ENCODE peak calls at places on chromosomes 5 and 9, in eight cellular contexts. X, O, W, J, S, T, B and C are unnamed samples.

GRCh38 chr9:23686257-23686656 is 139.8 kb downstream of the ELAVL2 start:
- DNase-seq in J (no peak), T (no peak), B (no peak), O (no peak), X (no peak), W (no peak), S (no peak), C (no peak)

GRCh38 chr9:129110740-129111142 is at the start of gene CRAT:
- DNase-seq in O (peak), B (peak), X (peak), S (peak), T (peak), W (peak), J (peak), C (peak)

GRCh38 chr5:37043693-37044092 is 167.1 kb downstream of the NIPBL start:
- DNase-seq in T (no peak), X (no peak), J (no peak), S (peak), B (no peak), W (no peak), O (no peak), C (no peak)

GRCh38 chr5:173653822-173654523 is 37.5 kb upstream of the BOD1 start:
- DNase-seq in S (no peak), O (no peak), J (no peak), W (no peak), B (no peak), X (no peak), T (no peak), C (no peak)

GRCh38 chr9:124754289-124754688 is 16.8 kb downstream of the NR6A1 start:
- DNase-seq in X (no peak), J (peak), W (no peak), B (no peak), S (peak), T (no peak), O (peak), C (no peak)

GRCh38 chr5:115457985-115458384 is 86.6 kb downstream of the FEM1C start:
- DNase-seq in J (no peak), O (no peak), X (no peak), W (no peak), S (peak), T (no peak), B (no peak), C (no peak)

GRCh38 chr5:35877655-35878054 is 21.0 kb downstream of the IL7R start:
- DNase-seq in S (peak), X (no peak), J (no peak), B (no peak), T (no peak), W (no peak), O (no peak), C (no peak)

GRCh38 chr9:133505901-133506652 is 18.7 kb downstream of the MYMK start:
- DNase-seq in X (peak), W (no peak), O (peak), B (no peak), S (no peak), J (peak), T (no peak), C (no peak)

GRCh38 chr9:86732514-86732913 is 214.8 kb downstream of the GAS1 start:
- DNase-seq in W (no peak), O (peak), X (no peak), B (no peak), J (peak), T (peak), S (peak), C (no peak)

GRCh38 chr5:116583085-116583766 is 8.6 kb upstream of the SEMA6A start:
- DNase-seq in T (no peak), J (no peak), S (peak), W (no peak), X (no peak), O (no peak), B (no peak), C (no peak)

GRCh38 chr9:125425901-125426515 is 164.4 kb downstream of the GAPVD1 start:
- DNase-seq in B (no peak), W (no peak), J (no peak), O (no peak), S (no peak), X (no peak), T (no peak), C (no peak)

GRCh38 chr5:72308853-72309191 is 11.2 kb downstream of the MRPS27 start:
- DNase-seq in J (no peak), S (no peak), T (no peak), W (no peak), O (no peak), X (no peak), B (no peak), C (no peak)

GRCh38 chr5:171288066-171288465 is 21.0 kb upstream of the TLX3 start:
- DNase-seq in T (no peak), W (no peak), S (no peak), B (no peak), O (peak), J (no peak), X (no peak), C (no peak)

GRCh38 chr5:103562084-103562452 is 521 bp downstream of the NUDT12 start:
- DNase-seq in J (no peak), W (no peak), S (no peak), O (no peak), X (no peak), T (no peak), B (no peak), C (no peak)

GRCh38 chr5:28254846-28255245 is 1216.5 kb upstream of the CDH9 start:
- DNase-seq in T (no peak), J (no peak), S (no peak), X (no peak), W (no peak), B (no peak), O (no peak), C (no peak)

GRCh38 chr5:1804001-1804690 is 2.9 kb downstream of the NDUFS6 start:
- DNase-seq in O (no peak), B (no peak), J (no peak), S (no peak), X (no peak), T (no peak), W (no peak), C (no peak)

GRCh38 chr9:73215249-73215648 is 63.6 kb downstream of the ANXA1 start:
- DNase-seq in X (no peak), W (no peak), S (no peak), J (no peak), B (no peak), T (no peak), O (no peak), C (no peak)

GRCh38 chr5:75341934-75342333 is 4.9 kb downstream of the HMGCR start:
- DNase-seq in O (no peak), J (no peak), S (no peak), X (no peak), W (no peak), T (no peak), B (no peak), C (no peak)

GRCh38 chr5:94086194-94086593 is 344.8 kb upstream of the POU5F2 start:
- DNase-seq in B (no peak), J (no peak), S (no peak), T (no peak), X (no peak), O (no peak), W (no peak), C (no peak)

GRCh38 chr5:170275376-170275994 is 22.1 kb downstream of the LCP2 start:
- DNase-seq in W (no peak), J (no peak), B (no peak), S (no peak), X (no peak), T (no peak), O (no peak), C (no peak)

GRCh38 chr9:89455356-89455824 is 42.5 kb downstream of the SEMA4D start:
- DNase-seq in T (no peak), X (no peak), S (no peak), O (no peak), J (no peak), B (no peak), W (no peak), C (no peak)

GRCh38 chr9:99358668-99359067 is 136.6 kb downstream of the SEC61B start:
- DNase-seq in S (no peak), J (no peak), W (no peak), X (no peak), O (no peak), B (no peak), T (no peak), C (no peak)

GRCh38 chr5:42605490-42605889 is 151.1 kb upstream of the CCDC152 start:
- DNase-seq in O (no peak), J (no peak), B (no peak), S (no peak), T (no peak), W (no peak), X (no peak), C (no peak)

GRCh38 chr9:98714833-98715232 is 6.1 kb upstream of the GABBR2 start:
- DNase-seq in O (no peak), B (no peak), J (no peak), T (no peak), X (no peak), W (no peak), S (no peak), C (no peak)

GRCh38 chr9:34653610-34654072 is 1.7 kb downstream of the IL11RA start:
- DNase-seq in T (peak), W (no peak), S (peak), X (no peak), J (peak), O (peak), B (no peak), C (no peak)

GRCh38 chr5:113162770-113163169 is 186.2 kb downstream of the DCP2 start:
- DNase-seq in W (no peak), S (peak), X (no peak), B (no peak), J (peak), O (peak), T (no peak), C (peak)

GRCh38 chr9:4117835-4118610 is 181.8 kb downstream of the GLIS3 start:
- DNase-seq in T (no peak), B (peak), W (peak), O (no peak), X (no peak), J (no peak), S (no peak), C (no peak)

GRCh38 chr5:178467261-178468195 is 122.7 kb downstream of the COL23A1 start:
- DNase-seq in T (peak), B (no peak), X (no peak), J (no peak), W (no peak), S (peak), O (peak), C (no peak)

GRCh38 chr9:19619221-19619620 is 169.6 kb downstream of the SLC24A2 start:
- DNase-seq in W (peak), X (no peak), T (no peak), B (no peak), J (no peak), S (no peak), O (no peak), C (no peak)

GRCh38 chr9:112838342-112838741 is 52.3 kb downstream of the SLC46A2 start:
- DNase-seq in B (no peak), S (no peak), T (no peak), O (no peak), J (no peak), W (no peak), X (no peak), C (no peak)

GRCh38 chr5:77077821-77078176 is 9.3 kb downstream of the ZBED3 start:
- DNase-seq in O (no peak), W (no peak), T (no peak), J (no peak), X (no peak), S (no peak), B (no peak), C (no peak)
- TF ChIP-seq CTCF in O (no peak), W (no peak), T (no peak), J (no peak), X (no peak), S (no peak), B (no peak), C (no peak)

GRCh38 chr5:6525422-6525821 is 76.8 kb downstream of the UBE2QL1 start:
- DNase-seq in W (no peak), T (no peak), S (no peak), X (no peak), J (no peak), O (no peak), B (no peak), C (no peak)

GRCh38 chr5:6527749-6528455 is 79.2 kb downstream of the UBE2QL1 start:
- DNase-seq in W (no peak), T (no peak), O (no peak), S (no peak), J (no peak), B (no peak), X (no peak), C (no peak)

GRCh38 chr5:6522983-6523382 is 74.3 kb downstream of the UBE2QL1 start:
- DNase-seq in W (no peak), X (peak), J (no peak), O (no peak), T (no peak), B (no peak), S (no peak), C (no peak)

GRCh38 chr5:6522337-6522736 is 73.7 kb downstream of the UBE2QL1 start:
- DNase-seq in X (peak), B (no peak), O (no peak), S (no peak), W (no peak), T (no peak), J (no peak), C (no peak)

DNA sequence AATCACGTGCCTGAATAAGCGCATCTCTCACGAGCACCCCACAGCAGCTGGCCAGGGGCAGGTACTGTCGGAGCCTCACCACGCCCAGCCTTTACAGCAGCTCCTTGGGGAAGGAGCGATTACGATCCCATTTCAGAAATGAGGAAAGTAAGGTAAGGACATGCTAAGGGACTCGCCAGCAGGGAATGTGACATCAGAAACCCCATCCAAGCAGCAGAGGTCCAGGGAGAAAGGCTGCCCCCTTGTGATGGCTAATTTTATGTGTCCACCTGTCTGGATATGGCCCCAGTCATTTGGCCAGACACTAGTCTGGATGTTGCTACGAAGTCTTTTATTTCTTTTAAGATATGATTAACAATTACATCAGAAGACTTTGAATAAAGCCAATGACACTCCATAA is 77.3 kb downstream of the UBE2QL1 start:
- DNase-seq in W (peak), B (peak), T (no peak), O (peak), S (peak), X (no peak), J (no peak), C (no peak)
- TF ChIP-seq CTCF in W (peak), B (peak), T (no peak), O (peak), S (peak), X (no peak), J (peak), C (peak)

GRCh38 chr5:45521067-45521466 is 175.1 kb downstream of the HCN1 start:
- DNase-seq in B (no peak), S (peak), J (no peak), X (no peak), T (no peak), O (peak), W (peak), C (peak)
- TF ChIP-seq CTCF in B (peak), S (peak), J (no peak), X (no peak), T (no peak), O (peak), W (peak), C (peak)

GRCh38 chr9:31140316-31140715 is 1244.1 kb upstream of the ACO1 start:
- DNase-seq in O (no peak), X (no peak), B (no peak), T (no peak), S (peak), J (peak), W (no peak), C (no peak)
- TF ChIP-seq CTCF in O (no peak), X (no peak), B (no peak), T (no peak), S (peak), J (peak), W (peak), C (peak)

DNA sequence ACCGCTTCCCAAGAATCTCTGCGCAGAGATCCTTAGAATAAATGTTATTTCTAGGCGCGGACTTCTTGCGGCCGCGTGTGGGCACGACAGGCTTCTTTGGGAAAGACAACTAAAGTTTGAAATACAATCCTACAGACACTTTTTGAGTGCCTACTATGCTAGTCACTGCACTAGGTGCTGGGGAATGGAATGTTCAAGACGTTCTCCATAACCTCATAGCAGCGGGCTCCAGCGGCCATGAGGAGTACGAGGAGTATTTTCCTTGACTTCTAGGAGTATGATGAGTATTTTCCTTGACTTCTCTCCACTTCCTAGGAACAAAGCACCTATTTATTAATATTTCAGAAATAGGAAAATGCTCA is 636 bp upstream of the PWWP2A start:
- DNase-seq in O (no peak), B (no peak), T (no peak), X (no peak), S (no peak), W (no peak), J (no peak), C (no peak)
- TF ChIP-seq CTCF in O (peak), B (no peak), T (no peak), X (no peak), S (peak), W (peak), J (peak), C (no peak)

GRCh38 chr5:53099546-53099945 is 10.0 kb downstream of the MOCS2 start:
- DNase-seq in B (no peak), J (no peak), X (no peak), W (no peak), S (peak), O (no peak), T (no peak), C (no peak)

GRCh38 chr5:53095222-53095621 is 14.3 kb downstream of the MOCS2 start:
- DNase-seq in O (no peak), T (no peak), J (no peak), B (no peak), X (no peak), S (no peak), W (no peak), C (no peak)

GRCh38 chr5:53100606-53101005 is 9.0 kb downstream of the MOCS2 start:
- DNase-seq in B (no peak), T (no peak), O (no peak), S (peak), J (no peak), X (no peak), W (no peak), C (no peak)

GRCh38 chr5:53092242-53092641 is 17.3 kb downstream of the MOCS2 start:
- DNase-seq in X (no peak), S (no peak), W (no peak), T (no peak), B (no peak), O (no peak), J (no peak), C (no peak)

DNA sequence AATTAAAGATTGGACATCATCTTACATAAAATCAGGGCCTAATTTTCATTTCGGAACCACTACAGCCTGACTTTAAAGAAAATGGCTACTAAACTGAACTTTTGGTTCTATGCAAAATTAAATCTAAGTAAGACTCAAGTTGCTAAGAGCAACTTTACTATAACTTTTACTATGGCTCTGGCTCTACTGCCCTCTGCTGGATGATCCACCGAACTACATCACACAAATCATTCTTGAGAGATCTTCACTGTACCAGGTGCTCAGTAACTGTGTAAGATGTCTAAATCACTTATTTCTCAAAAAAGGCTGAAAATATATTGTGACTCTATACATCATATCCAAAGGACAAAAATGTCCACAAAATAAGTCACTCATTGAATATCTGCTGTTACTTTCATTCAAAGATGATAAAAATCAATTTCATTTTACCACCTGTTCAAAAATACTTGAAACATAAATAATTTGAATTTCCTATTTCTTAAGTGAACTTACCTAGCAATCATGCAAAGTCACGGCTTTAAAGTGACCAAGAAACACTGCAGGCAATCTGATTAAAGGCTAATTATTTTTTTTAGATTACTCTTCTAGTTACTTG is 13.5 kb downstream of the MOCS2 start:
- DNase-seq in T (peak), O (peak), W (peak), B (peak), S (peak), X (no peak), J (peak), C (peak)
- TF ChIP-seq CTCF in T (peak), O (peak), W (peak), B (peak), S (peak), X (peak), J (peak), C (peak)

GRCh38 chr9:127612993-127613954 is 1.2 kb downstream of the STXBP1 start:
- DNase-seq in W (peak), O (peak), S (peak), J (peak), B (no peak), X (peak), T (peak), C (peak)

GRCh38 chr9:127608104-127608966 is 3.7 kb upstream of the STXBP1 start:
- DNase-seq in X (peak), T (peak), J (no peak), O (no peak), W (peak), S (peak), B (peak), C (peak)

GRCh38 chr9:127614961-127615360 is 2.9 kb downstream of the STXBP1 start:
- DNase-seq in X (no peak), W (no peak), O (peak), B (no peak), T (no peak), J (peak), S (peak), C (no peak)

GRCh38 chr9:127611796-127612790 is at the start of gene STXBP1:
- DNase-seq in W (peak), J (peak), S (peak), T (peak), B (peak), O (peak), X (peak), C (peak)
- TF ChIP-seq CTCF in W (no peak), J (peak), S (peak), T (no peak), B (no peak), O (peak), X (no peak), C (no peak)

GRCh38 chr5:177041936-177042335 is 19.4 kb downstream of the ZNF346 start:
- DNase-seq in B (no peak), S (no peak), X (no peak), J (no peak), T (no peak), W (no peak), O (no peak), C (no peak)
- TF ChIP-seq CTCF in B (no peak), S (no peak), X (no peak), J (no peak), T (no peak), W (no peak), O (no peak), C (no peak)

GRCh38 chr5:150787659-150788058 is 9.1 kb downstream of the SMIM3 start:
- DNase-seq in X (no peak), B (no peak), J (peak), W (no peak), S (no peak), O (no peak), T (no peak), C (no peak)

GRCh38 chr5:150789431-150789830 is 10.9 kb downstream of the SMIM3 start:
- DNase-seq in J (no peak), B (no peak), O (no peak), T (no peak), W (no peak), S (peak), X (no peak), C (no peak)

GRCh38 chr5:150791536-150791935 is 13.0 kb downstream of the SMIM3 start:
- DNase-seq in X (no peak), S (peak), W (no peak), B (no peak), J (peak), O (no peak), T (no peak), C (no peak)

GRCh38 chr5:150789943-150790611 is 11.5 kb downstream of the SMIM3 start:
- DNase-seq in O (peak), S (peak), T (peak), X (peak), W (peak), J (peak), B (peak), C (peak)

DNA sequence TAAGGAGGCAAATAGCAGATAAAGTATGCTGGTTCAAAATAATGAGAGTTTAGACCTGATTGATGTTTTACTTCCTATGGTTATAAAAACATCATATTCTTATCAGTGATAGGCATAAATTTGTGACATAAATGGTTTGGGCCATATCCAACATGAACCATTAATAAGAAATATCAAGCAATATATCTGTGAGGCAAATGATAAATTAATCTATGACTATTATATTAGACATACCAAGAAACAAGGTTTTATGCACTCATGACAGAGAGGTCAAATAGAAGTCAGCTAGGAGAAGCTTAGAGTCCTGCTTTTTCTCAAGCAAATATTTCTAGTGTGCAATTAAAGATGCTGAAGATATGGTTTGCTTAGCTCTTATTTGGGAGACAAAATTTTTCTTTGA is 10.4 kb downstream of the SMIM3 start:
- DNase-seq in W (no peak), S (no peak), O (no peak), J (peak), T (no peak), X (no peak), B (no peak), C (no peak)
- TF ChIP-seq CTCF in W (no peak), S (no peak), O (no peak), J (no peak), T (no peak), X (no peak), B (no peak), C (no peak)